ENCODE peak calls at places on chromosomes 6 and 20, in ten cellular contexts. K is body of pancreas, I is endodermal cell, D is foreskin fibroblast, B is AG04450, Q is spleen, U is neural progenitor cell, M is left lung, G is fibroblast of lung, H is heart right ventricle. T is an unnamed sample.

GRCh38 chr20:23528867-23529431 is 38.0 kb downstream of the CST8 start:
- DNase-seq in B (no peak), K (no peak), M (no peak), D (no peak), U (no peak), Q (no peak), I (peak; percentile 61), G (no peak), H (no peak), T (no peak)

GRCh38 chr6:75922226-75922625 is 150.2 kb downstream of the IMPG1 start:
- DNase-seq in Q (no peak), M (no peak), B (no peak), K (no peak), I (no peak), D (peak; percentile 26), U (no peak), G (peak; percentile 12), H (no peak), T (peak; percentile 33)

GRCh38 chr6:149278996-149279395 is 38.5 kb upstream of the TAB2 start:
- DNase-seq in K (no peak), I (no peak), U (no peak), M (no peak), G (no peak), D (no peak), B (no peak), H (no peak), Q (no peak), T (no peak)

GRCh38 chr20:32201977-32202363 is 5.6 kb downstream of the PLAGL2 start:
- DNase-seq in G (no peak), I (no peak), D (no peak), H (no peak), B (no peak), K (no peak), U (no peak), M (no peak), Q (no peak), T (peak; percentile 16)

GRCh38 chr6:139483082-139483481 is 108.6 kb upstream of the CITED2 start:
- DNase-seq in Q (no peak), K (no peak), D (no peak), H (no peak), I (peak; percentile 90), G (no peak), B (no peak), U (peak; percentile 60), M (no peak), T (no peak)

GRCh38 chr6:63705707-63706106 is 70.1 kb downstream of the PHF3 start:
- DNase-seq in I (no peak), D (no peak), U (no peak), B (no peak), Q (no peak), H (no peak), K (no peak), G (no peak), M (no peak), T (no peak)

GRCh38 chr6:167588181-167588919 is 238.4 kb upstream of the AFDN start:
- DNase-seq in K (no peak), M (peak; percentile 47), H (no peak), G (no peak), Q (no peak), D (no peak), U (no peak), B (no peak), I (peak; percentile 45), T (peak; percentile 6)

GRCh38 chr6:168319279-168320051 is at the start of gene DACT2:
- DNase-seq in U (peak; percentile 65), D (no peak), G (no peak), H (no peak), I (peak; percentile 80), Q (no peak), M (no peak), B (no peak), K (peak; percentile 58), T (no peak)

GRCh38 chr20:16801919-16802651 is 53.9 kb downstream of the OTOR start:
- DNase-seq in U (peak; percentile 77), K (peak; percentile 84), I (peak; percentile 94), G (peak; percentile 58), M (peak; percentile 38), D (peak; percentile 76), H (peak; percentile 29), B (peak; percentile 16), Q (no peak), T (peak; percentile 73)

GRCh38 chr6:19578489-19578888 is 258.7 kb upstream of the ID4 start:
- DNase-seq in D (no peak), U (no peak), G (no peak), B (no peak), Q (no peak), H (no peak), M (no peak), I (no peak), K (no peak), T (no peak)

GRCh38 chr20:63686492-63687321 is 9.7 kb upstream of the TNFRSF6B start:
- DNase-seq in H (peak; percentile 89), Q (peak; percentile 90), D (peak; percentile 85), B (peak; percentile 8), M (peak; percentile 90), I (no peak), U (peak; percentile 31), G (peak; percentile 84), K (peak; percentile 42), T (peak; percentile 91)

GRCh38 chr20:53409177-53409576 is 184.5 kb downstream of the ZNF217 start:
- DNase-seq in K (no peak), B (no peak), U (no peak), Q (no peak), G (no peak), H (no peak), D (no peak), I (no peak), M (no peak), T (no peak)

GRCh38 chr20:53408728-53409157 is 184.9 kb downstream of the ZNF217 start:
- DNase-seq in H (no peak), K (no peak), D (no peak), I (no peak), M (no peak), G (peak; percentile 74), Q (no peak), B (no peak), U (no peak), T (peak; percentile 11)

GRCh38 chr20:53411129-53411528 is 182.5 kb downstream of the ZNF217 start:
- DNase-seq in U (no peak), G (no peak), I (no peak), B (no peak), M (no peak), D (no peak), K (no peak), H (no peak), Q (no peak), T (no peak)

GRCh38 chr20:53412600-53413187 is 180.9 kb downstream of the ZNF217 start:
- DNase-seq in H (no peak), M (no peak), I (no peak), K (no peak), U (peak; percentile 28), G (no peak), B (no peak), Q (no peak), D (no peak), T (no peak)

DNA sequence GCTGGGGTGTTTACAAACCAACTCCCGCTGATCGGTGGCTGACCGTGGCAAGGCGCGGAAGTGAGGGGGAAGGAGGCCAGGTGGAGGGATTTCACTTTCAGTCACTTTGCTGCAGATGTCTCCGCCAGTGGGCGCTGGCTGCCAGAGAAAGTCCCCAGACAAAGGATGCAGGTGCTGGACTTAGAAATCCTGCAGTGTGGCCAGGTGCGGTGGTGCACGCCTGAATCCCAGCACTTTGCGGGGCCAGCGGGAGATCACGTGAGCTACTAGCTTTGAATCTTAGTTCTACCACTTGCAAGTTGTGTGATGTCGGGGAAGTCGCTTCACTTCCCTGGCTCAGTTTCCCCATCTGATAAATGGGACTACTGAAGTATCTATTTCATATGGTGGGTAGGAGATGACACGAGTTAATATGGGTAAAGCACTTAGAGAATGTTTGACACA is 180.4 kb downstream of the ZNF217 start:
- DNase-seq in I (peak; percentile 96), K (peak; percentile 71), H (no peak), U (peak; percentile 67), Q (peak; percentile 87), D (no peak), M (peak; percentile 83), B (no peak), G (no peak), T (peak; percentile 31)
- TF ChIP-seq CTCF in I (peak; percentile 89), K (no peak), H (no peak), U (peak; percentile 65), Q (peak; percentile 32), D (no peak), M (no peak), B (no peak), G (no peak), T (peak; percentile 59)

GRCh38 chr20:45412653-45413052 is 3.3 kb upstream of the PIGT start:
- DNase-seq in G (no peak), B (no peak), D (no peak), M (no peak), U (no peak), K (no peak), H (no peak), Q (no peak), I (no peak), T (no peak)

GRCh38 chr20:45413479-45413878 is 2.5 kb upstream of the PIGT start:
- DNase-seq in B (no peak), I (no peak), K (no peak), M (no peak), H (no peak), D (no peak), G (no peak), U (no peak), Q (no peak), T (no peak)

GRCh38 chr20:45416917-45417316 is 976 bp downstream of the PIGT start:
- DNase-seq in B (no peak), M (no peak), I (no peak), H (no peak), G (no peak), Q (no peak), D (no peak), U (no peak), K (no peak), T (no peak)

GRCh38 chr20:45419188-45420091 is 3.5 kb downstream of the PIGT start:
- DNase-seq in D (peak; percentile 93), B (peak; percentile 63), I (no peak), Q (no peak), U (no peak), M (no peak), H (peak; percentile 84), G (peak; percentile 89), K (peak; percentile 83), T (peak; percentile 81)

GRCh38 chr20:45415822-45416637 is at the start of gene PIGT:
- DNase-seq in I (peak; percentile 93), G (peak; percentile 77), K (peak; percentile 88), B (no peak), U (peak; percentile 89), D (peak; percentile 91), Q (peak; percentile 96), M (peak; percentile 94), H (peak; percentile 89), T (peak; percentile 76)
- H3K4me3 ChIP-seq in I (peak within 1 kb of the TSS; percentile 89), G (peak within 1 kb of the TSS; percentile 77), K (peak within 1 kb of the TSS; percentile 50), B (peak within 1 kb of the TSS; percentile 93), U (peak within 1 kb of the TSS; percentile 87), D (peak within 1 kb of the TSS; percentile 88), Q (peak within 1 kb of the TSS; percentile 73), M (peak within 1 kb of the TSS; percentile 74), H (peak within 1 kb of the TSS; percentile 88), T (peak within 1 kb of the TSS; percentile 90)

GRCh38 chr6:87257565-87257964 is 64.8 kb upstream of the SMIM8 start:
- DNase-seq in M (no peak), K (no peak), H (no peak), B (no peak), G (no peak), D (no peak), Q (no peak), U (no peak), I (no peak), T (no peak)
- TF ChIP-seq CTCF in M (no peak), K (no peak), H (no peak), B (no peak), G (no peak), D (no peak), Q (no peak), U (no peak), I (no peak), T (no peak)

GRCh38 chr6:159169193-159169555 is at the start of gene FNDC1:
- DNase-seq in B (no peak), Q (no peak), I (peak; percentile 86), G (no peak), H (no peak), D (peak; percentile 60), U (peak; percentile 84), K (peak; percentile 41), M (peak; percentile 86), T (no peak)
- H3K4me3 ChIP-seq in B (peak within 1 kb of the TSS; percentile 34), Q (peak within 1 kb of the TSS; percentile 37), I (peak within 1 kb of the TSS; percentile 74), G (peak within 1 kb of the TSS; percentile 16), H (peak within 1 kb of the TSS; percentile 49), D (peak within 1 kb of the TSS; percentile 50), U (peak within 1 kb of the TSS; percentile 49), K (no peak within 1 kb of the TSS), M (peak within 1 kb of the TSS; percentile 26), T (peak within 1 kb of the TSS; percentile 52)